ENCODE peak calls at places on chromosomes 11 and 22, in five cellular contexts. One of them, this sample, is unnamed.

GRCh38 chr11:48024635-48025071 is 44.3 kb downstream of the PTPRJ start:
- DNase-seq in iPS DF 6.9: no peak
- DNase-seq in HL-60: no peak
- DNase-seq in thoracic aorta: no peak
- DNase-seq in A549: no peak
- DNase-seq in this sample: no peak

GRCh38 chr22:26398741-26399153 is 30.3 kb upstream of the ASPHD2 start:
- DNase-seq in HL-60: peak; percentile 35
- DNase-seq in iPS DF 6.9: no peak
- DNase-seq in thoracic aorta: no peak
- DNase-seq in A549: peak; percentile 41
- DNase-seq in this sample: no peak

GRCh38 chr11:34344410-34345011 is 13.3 kb downstream of the ABTB2 start:
- DNase-seq in thoracic aorta: no peak
- DNase-seq in iPS DF 6.9: no peak
- DNase-seq in A549: peak; percentile 67
- DNase-seq in HL-60: no peak
- DNase-seq in this sample: no peak

GRCh38 chr22:33766056-33766455 is 154.2 kb downstream of the LARGE1 start:
- DNase-seq in A549: no peak
- DNase-seq in iPS DF 6.9: no peak
- DNase-seq in thoracic aorta: no peak
- DNase-seq in HL-60: no peak
- DNase-seq in this sample: no peak

GRCh38 chr11:57390535-57390934 is at the start of gene PRG2:
- DNase-seq in iPS DF 6.9: no peak
- DNase-seq in thoracic aorta: no peak
- DNase-seq in A549: no peak
- DNase-seq in HL-60: no peak
- DNase-seq in this sample: no peak

GRCh38 chr22:20590477-20591294 is 83.3 kb downstream of the MED15 start:
- DNase-seq in thoracic aorta: no peak
- DNase-seq in iPS DF 6.9: no peak
- DNase-seq in HL-60: no peak
- DNase-seq in A549: no peak
- DNase-seq in this sample: no peak

GRCh38 chr11:66011239-66011784 is 496 bp upstream of the CST6 start:
- DNase-seq in A549: no peak
- DNase-seq in iPS DF 6.9: no peak
- DNase-seq in thoracic aorta: no peak
- DNase-seq in HL-60: no peak
- DNase-seq in this sample: no peak

GRCh38 chr11:65311197-65311631 is 3.5 kb upstream of the CDC42EP2 start:
- DNase-seq in iPS DF 6.9: no peak
- DNase-seq in A549: no peak
- DNase-seq in HL-60: no peak
- DNase-seq in thoracic aorta: no peak
- DNase-seq in this sample: no peak

GRCh38 chr22:43263645-43264514 is 76.9 kb upstream of the TTLL12 start:
- DNase-seq in thoracic aorta: no peak
- DNase-seq in iPS DF 6.9: no peak
- DNase-seq in HL-60: peak; percentile 93
- DNase-seq in A549: no peak
- DNase-seq in this sample: no peak

GRCh38 chr22:30822216-30823014 is 127.7 kb downstream of the OSBP2 start:
- DNase-seq in thoracic aorta: no peak
- DNase-seq in iPS DF 6.9: no peak
- DNase-seq in A549: no peak
- DNase-seq in HL-60: no peak
- DNase-seq in this sample: no peak

DNA sequence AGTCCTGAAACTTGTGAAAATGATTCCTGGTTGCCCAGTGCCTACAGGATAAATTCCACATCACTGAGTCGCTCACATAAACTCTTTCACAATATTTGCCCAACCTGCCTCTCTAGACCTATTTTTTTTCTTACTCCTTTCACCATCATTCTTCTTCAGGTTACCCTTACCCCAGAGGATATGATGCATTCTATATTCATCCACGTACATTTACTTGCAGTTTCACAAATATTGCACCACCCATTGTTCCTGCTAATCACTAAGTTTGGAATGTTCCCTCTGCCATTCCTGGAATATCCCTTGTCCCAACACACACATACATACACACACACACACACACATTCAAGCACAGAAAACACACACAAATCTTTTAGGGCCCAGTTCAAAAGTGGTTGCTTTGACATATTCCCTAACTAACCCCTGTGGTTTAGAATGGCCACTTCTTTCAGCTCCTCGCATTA is 379.5 kb downstream of the ETS1 start:
- DNase-seq in thoracic aorta: no peak
- DNase-seq in HL-60: no peak
- DNase-seq in A549: peak; percentile 68
- DNase-seq in iPS DF 6.9: no peak
- DNase-seq in this sample: no peak
- H3K27ac ChIP-seq in thoracic aorta: peak overlapping the region; percentile 59
- H3K27ac ChIP-seq in HL-60: no peak overlapping the region
- H3K27ac ChIP-seq in A549: peak overlapping the region; percentile 94
- H3K27ac ChIP-seq in iPS DF 6.9: no peak overlapping the region
- H3K27ac ChIP-seq in this sample: no peak overlapping the region

GRCh38 chr11:67439321-67440228 is 2.1 kb upstream of the PTPRCAP start:
- DNase-seq in A549: peak; percentile 53
- DNase-seq in thoracic aorta: no peak
- DNase-seq in HL-60: peak; percentile 66
- DNase-seq in iPS DF 6.9: no peak
- DNase-seq in this sample: no peak
- H3K27ac ChIP-seq in A549: no peak overlapping the region
- H3K27ac ChIP-seq in thoracic aorta: peak overlapping the region; percentile 56
- H3K27ac ChIP-seq in HL-60: no peak overlapping the region
- H3K27ac ChIP-seq in iPS DF 6.9: no peak overlapping the region
- H3K27ac ChIP-seq in this sample: peak overlapping the region; percentile 66

GRCh38 chr11:61152816-61153592 is 8.2 kb downstream of the VPS37C start:
- DNase-seq in iPS DF 6.9: no peak
- DNase-seq in A549: no peak
- DNase-seq in HL-60: no peak
- DNase-seq in thoracic aorta: no peak
- DNase-seq in this sample: no peak
- H3K27ac ChIP-seq in iPS DF 6.9: no peak overlapping the region
- H3K27ac ChIP-seq in A549: no peak overlapping the region
- H3K27ac ChIP-seq in HL-60: no peak overlapping the region
- H3K27ac ChIP-seq in thoracic aorta: peak overlapping the region; percentile 89
- H3K27ac ChIP-seq in this sample: no peak overlapping the region

DNA sequence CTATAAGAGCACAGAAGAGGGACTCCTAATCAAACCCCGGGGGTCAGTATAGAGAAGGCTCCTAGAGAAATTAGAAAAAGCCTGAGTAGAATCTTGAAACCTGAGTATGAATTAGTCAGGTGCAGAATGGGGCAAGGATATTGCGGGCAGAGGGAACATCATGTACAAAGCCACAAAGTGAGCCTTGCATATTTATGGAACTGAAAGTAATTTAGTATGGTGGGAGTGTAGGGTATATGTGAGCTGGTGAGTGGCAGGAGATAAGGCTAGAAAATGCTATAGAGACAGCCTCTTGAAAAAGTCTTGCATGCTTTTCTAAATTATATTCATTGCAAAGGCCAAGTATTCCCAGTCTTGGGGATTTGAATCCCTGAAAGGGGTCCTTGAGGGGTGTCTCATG is 93.7 kb downstream of the STIM1 start:
- DNase-seq in iPS DF 6.9: no peak
- DNase-seq in A549: no peak
- DNase-seq in thoracic aorta: no peak
- DNase-seq in HL-60: no peak
- DNase-seq in this sample: no peak
- H3K27ac ChIP-seq in iPS DF 6.9: no peak overlapping the region
- H3K27ac ChIP-seq in A549: no peak overlapping the region
- H3K27ac ChIP-seq in thoracic aorta: peak overlapping the region; percentile 91
- H3K27ac ChIP-seq in HL-60: no peak overlapping the region
- H3K27ac ChIP-seq in this sample: no peak overlapping the region

GRCh38 chr11:126083829-126084607 is 21.4 kb upstream of the CDON start:
- DNase-seq in A549: no peak
- DNase-seq in thoracic aorta: no peak
- DNase-seq in iPS DF 6.9: no peak
- DNase-seq in HL-60: no peak
- DNase-seq in this sample: no peak

GRCh38 chr11:126081915-126082250 is 19.2 kb upstream of the CDON start:
- DNase-seq in HL-60: no peak
- DNase-seq in A549: no peak
- DNase-seq in iPS DF 6.9: no peak
- DNase-seq in thoracic aorta: no peak
- DNase-seq in this sample: no peak

GRCh38 chr11:126079640-126080205 is 17.1 kb upstream of the CDON start:
- DNase-seq in A549: no peak
- DNase-seq in iPS DF 6.9: no peak
- DNase-seq in HL-60: no peak
- DNase-seq in thoracic aorta: no peak
- DNase-seq in this sample: no peak

GRCh38 chr11:126082251-126083109 is 19.8 kb upstream of the CDON start:
- DNase-seq in thoracic aorta: no peak
- DNase-seq in A549: no peak
- DNase-seq in HL-60: no peak
- DNase-seq in iPS DF 6.9: no peak
- DNase-seq in this sample: peak; percentile 13

DNA sequence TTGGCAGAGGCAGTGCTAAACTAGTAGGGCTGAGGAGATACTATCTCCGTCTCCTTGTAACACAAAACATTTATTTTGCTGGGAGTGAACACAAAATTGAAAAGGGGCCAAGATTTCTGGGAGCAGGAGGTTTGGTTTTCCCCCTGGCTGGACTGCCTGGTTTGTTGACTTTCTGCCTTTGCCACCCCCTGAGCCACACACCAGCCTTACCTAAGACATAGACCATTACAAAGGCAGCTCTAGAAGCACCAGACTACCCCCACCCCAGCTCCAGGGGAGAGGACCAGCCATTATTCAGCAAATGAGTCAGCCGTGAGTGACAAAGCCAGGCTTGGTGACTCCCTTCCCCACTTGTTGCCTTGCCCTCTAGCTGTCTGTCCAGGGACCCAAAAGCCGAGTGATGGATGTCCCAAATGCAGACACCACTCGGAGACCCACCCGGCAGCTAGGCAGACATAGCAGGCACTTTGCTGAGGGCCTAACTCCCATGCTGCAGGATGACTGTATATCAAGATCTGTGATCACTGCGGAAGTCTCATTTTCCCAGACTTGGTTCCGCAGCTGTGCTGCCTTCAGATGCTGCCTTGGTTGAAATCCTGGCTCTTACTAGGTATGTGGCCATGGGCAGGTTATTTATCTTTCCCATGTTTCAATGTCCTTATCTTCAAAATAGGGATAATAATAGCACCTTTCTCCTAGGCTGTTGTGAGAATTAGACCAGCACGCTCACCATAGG is 17.7 kb upstream of the CDON start:
- DNase-seq in HL-60: no peak
- DNase-seq in A549: peak; percentile 22
- DNase-seq in thoracic aorta: no peak
- DNase-seq in iPS DF 6.9: no peak
- DNase-seq in this sample: no peak
- H3K27ac ChIP-seq in HL-60: no peak overlapping the region
- H3K27ac ChIP-seq in A549: peak overlapping the region; percentile 25
- H3K27ac ChIP-seq in thoracic aorta: no peak overlapping the region
- H3K27ac ChIP-seq in iPS DF 6.9: no peak overlapping the region
- H3K27ac ChIP-seq in this sample: no peak overlapping the region

GRCh38 chr22:44686873-44687600 is 15.0 kb upstream of the PRR5 start:
- DNase-seq in iPS DF 6.9: no peak
- DNase-seq in thoracic aorta: no peak
- DNase-seq in A549: no peak
- DNase-seq in HL-60: no peak
- DNase-seq in this sample: no peak
- H3K27ac ChIP-seq in iPS DF 6.9: no peak overlapping the region
- H3K27ac ChIP-seq in thoracic aorta: no peak overlapping the region
- H3K27ac ChIP-seq in A549: no peak overlapping the region
- H3K27ac ChIP-seq in HL-60: no peak overlapping the region
- H3K27ac ChIP-seq in this sample: no peak overlapping the region

This sample was measured in substantia nigra.